ENCODE peak calls at places on chromosomes 4 and X, in seven cellular contexts. I is GM12878, S is HCT116, P is SK-N-SH, M is HepG2, A is H1, G is K562. F is an unnamed sample.

GRCh38 chrX:67288958-67289641 is 254.7 kb upstream of the AR start:
- DNase-seq in M (no peak), G (no peak), P (no peak), S (no peak), A (no peak), I (no peak), F (no peak)

GRCh38 chr4:67332627-67333026 is 212.7 kb downstream of the CENPC start:
- DNase-seq in S (no peak), I (no peak), M (peak), P (peak), A (no peak), G (peak), F (peak)

GRCh38 chr4:127446309-127446708 is 186.4 kb upstream of the INTU start:
- DNase-seq in M (no peak), S (no peak), P (no peak), G (no peak), I (no peak), A (no peak), F (no peak)

GRCh38 chr4:30429813-30430466 is 290.2 kb upstream of the PCDH7 start:
- DNase-seq in P (no peak), I (no peak), A (no peak), G (no peak), M (no peak), S (peak), F (no peak)

GRCh38 chr4:139628184-139629012 is 37.2 kb upstream of the MGST2 start:
- DNase-seq in A (no peak), S (no peak), I (no peak), M (no peak), P (no peak), G (no peak), F (no peak)

GRCh38 chrX:119218198-119218597 is 17.9 kb upstream of the PGRMC1 start:
- DNase-seq in I (no peak), P (peak), G (no peak), M (no peak), S (no peak), A (no peak), F (peak)

GRCh38 chr4:47235721-47236120 is 204.4 kb downstream of the GABRB1 start:
- DNase-seq in P (no peak), G (no peak), S (no peak), A (no peak), M (no peak), I (no peak), F (no peak)

GRCh38 chr4:158754385-158755180 is 14.2 kb upstream of the FNIP2 start:
- DNase-seq in I (no peak), S (no peak), G (no peak), A (no peak), P (no peak), M (no peak), F (no peak)

GRCh38 chr4:74161676-74162450 is 3.9 kb downstream of the MTHFD2L start:
- DNase-seq in I (no peak), S (no peak), M (no peak), P (no peak), A (no peak), G (no peak), F (no peak)

GRCh38 chrX:137025930-137026329 is 7.9 kb downstream of the GPR101 start:
- DNase-seq in M (no peak), P (no peak), A (no peak), S (no peak), I (no peak), G (no peak), F (no peak)

GRCh38 chr4:4384837-4385236 is 2.1 kb upstream of the NSG1 start:
- DNase-seq in M (peak), G (peak), A (peak), I (no peak), P (peak), S (peak), F (no peak)

GRCh38 chr4:4847011-4847410 is 12.5 kb upstream of the MSX1 start:
- DNase-seq in A (no peak), S (no peak), M (no peak), P (no peak), G (no peak), I (no peak), F (no peak)

GRCh38 chr4:143667461-143667860 is 33.0 kb downstream of the FREM3 start:
- DNase-seq in I (no peak), S (no peak), A (no peak), P (peak), G (no peak), M (no peak), F (no peak)

GRCh38 chr4:150209140-150209829 is 131.0 kb downstream of the DCLK2 start:
- DNase-seq in A (no peak), M (peak), P (peak), G (peak), I (no peak), S (peak), F (no peak)

GRCh38 chr4:105184316-105184988 is 37.8 kb downstream of the TET2 start:
- DNase-seq in A (no peak), I (no peak), G (no peak), P (no peak), M (no peak), S (peak), F (no peak)

GRCh38 chr4:8911311-8912088 is 39.9 kb upstream of the HMX1 start:
- DNase-seq in I (no peak), P (peak), S (no peak), M (no peak), A (no peak), G (no peak), F (no peak)

GRCh38 chr4:98566491-98567008 is 91.9 kb downstream of the TSPAN5 start:
- DNase-seq in P (no peak), M (no peak), I (no peak), A (no peak), G (no peak), S (no peak), F (no peak)

GRCh38 chr4:113613503-113613902 is 148.0 kb downstream of the CAMK2D start:
- DNase-seq in M (no peak), G (no peak), A (no peak), I (no peak), S (no peak), P (no peak), F (no peak)

GRCh38 chr4:38868055-38868965 is 704 bp downstream of the FAM114A1 start:
- DNase-seq in S (no peak), G (no peak), M (no peak), A (no peak), P (no peak), I (no peak), F (no peak)

GRCh38 chrX:68488657-68489056 is 10.2 kb upstream of the YIPF6 start:
- DNase-seq in P (no peak), A (no peak), M (peak), G (no peak), I (no peak), S (no peak), F (no peak)

GRCh38 chrX:68826113-68826980 is 2.5 kb upstream of the EFNB1 start:
- DNase-seq in G (no peak), I (no peak), S (no peak), P (no peak), M (peak), A (no peak), F (no peak)

GRCh38 chr4:102454981-102455690 is 46.0 kb upstream of the NFKB1 start:
- DNase-seq in M (no peak), A (no peak), G (no peak), P (no peak), I (no peak), S (no peak), F (no peak)

GRCh38 chr4:1784395-1784788 is 8.7 kb upstream of the FGFR3 start:
- DNase-seq in G (no peak), S (no peak), I (no peak), A (no peak), P (no peak), M (peak), F (no peak)

GRCh38 chr4:1783970-1784369 is 9.1 kb upstream of the FGFR3 start:
- DNase-seq in I (no peak), S (no peak), P (no peak), M (no peak), G (no peak), A (no peak), F (no peak)

GRCh38 chr4:1786544-1787362 is 6.3 kb upstream of the FGFR3 start:
- DNase-seq in P (no peak), M (peak), G (no peak), I (no peak), S (no peak), A (no peak), F (no peak)

GRCh38 chr4:1784789-1785591 is 8.1 kb upstream of the FGFR3 start:
- DNase-seq in M (peak), A (no peak), S (no peak), I (no peak), G (peak), P (peak), F (no peak)

DNA sequence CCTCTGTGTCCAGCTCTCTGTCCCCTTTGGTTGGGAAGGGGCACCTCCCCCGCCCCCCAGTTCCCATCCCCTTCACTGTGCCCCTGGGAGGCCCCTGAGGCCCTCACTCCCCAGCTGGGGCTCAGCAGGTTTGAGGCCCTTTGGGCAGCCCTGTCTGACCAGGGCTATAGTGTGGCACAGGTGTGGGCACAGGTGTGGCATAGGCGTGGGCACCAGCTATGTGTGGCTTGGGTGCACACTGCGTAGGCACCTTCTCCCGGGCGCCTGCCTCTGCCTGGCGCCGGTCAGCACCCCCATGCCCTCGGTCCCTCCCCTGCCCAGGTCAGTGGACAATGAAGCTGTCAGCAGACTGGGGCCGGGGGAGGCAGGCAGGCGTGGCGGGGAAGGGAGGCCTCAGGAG is 7.5 kb upstream of the FGFR3 start:
- DNase-seq in M (no peak), G (no peak), A (no peak), S (no peak), P (no peak), I (no peak), F (no peak)
- TF ChIP-seq JUND in M (no peak), G (no peak), A (no peak), S (no peak), P (no peak), I (no peak), F (no peak)

DNA sequence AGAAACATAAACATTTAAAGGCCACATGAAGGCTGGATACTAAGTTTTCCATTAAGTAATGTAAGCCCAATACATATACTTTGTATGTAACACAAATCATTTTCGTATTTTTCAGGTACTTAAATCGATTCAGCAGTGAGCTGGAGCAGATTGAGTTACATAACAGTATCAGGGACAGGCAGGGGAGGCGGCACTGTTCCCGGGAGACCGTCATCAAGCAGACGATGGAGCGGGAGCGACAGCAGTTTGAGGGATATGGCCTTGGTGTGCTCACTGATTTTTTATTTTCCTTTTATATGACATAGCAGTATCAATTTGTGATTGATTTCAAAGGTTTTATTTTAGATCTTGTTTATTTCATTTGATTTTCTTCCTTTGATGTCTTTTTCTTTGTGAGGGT is 20.7 kb downstream of the TMA16 start:
- DNase-seq in A (no peak), M (no peak), P (no peak), S (no peak), G (no peak), I (no peak), F (no peak)
- TF ChIP-seq JUND in A (no peak), M (no peak), P (no peak), S (no peak), G (no peak), I (no peak), F (no peak)

DNA sequence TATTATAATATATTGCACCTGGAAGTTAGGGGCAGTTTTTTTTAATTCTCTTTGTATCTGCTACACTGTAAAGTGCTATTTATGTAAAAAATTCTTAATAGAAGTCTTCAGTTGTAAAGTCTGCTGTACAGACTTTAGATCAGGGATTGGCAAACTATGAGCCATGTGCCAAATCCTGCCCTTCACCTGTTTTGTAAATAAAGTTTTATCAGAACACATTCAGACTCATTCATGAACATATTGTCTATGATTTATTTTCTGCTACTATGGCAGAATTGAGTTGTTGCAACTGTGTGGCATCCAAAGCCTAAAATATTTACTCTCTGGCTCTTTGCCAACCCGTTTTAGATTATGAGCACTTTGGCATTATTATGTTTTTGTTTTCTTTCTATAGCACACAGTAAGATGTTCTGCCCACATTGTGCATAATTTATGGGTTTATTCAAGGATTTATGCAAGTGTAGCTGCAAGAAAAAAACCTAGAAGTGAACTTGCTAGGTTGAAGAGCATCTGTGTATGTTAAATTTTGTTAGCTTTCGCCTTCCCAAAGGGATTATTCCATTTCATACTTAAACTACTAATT is 56.9 kb downstream of the CLCN3 start:
- DNase-seq in I (no peak), P (no peak), G (no peak), A (no peak), S (no peak), M (no peak), F (no peak)
- TF ChIP-seq JUND in I (no peak), P (no peak), G (no peak), A (no peak), S (no peak), M (no peak), F (no peak)

GRCh38 chrX:107766470-107767140 is 9.0 kb downstream of the TSC22D3 start:
- DNase-seq in A (no peak), I (no peak), M (no peak), G (no peak), S (no peak), P (no peak), F (no peak)
- TF ChIP-seq JUND in A (no peak), I (no peak), M (no peak), G (no peak), S (no peak), P (no peak), F (no peak)

GRCh38 chr4:89997171-89997704 is 102.6 kb downstream of the MMRN1 start:
- DNase-seq in M (no peak), I (no peak), A (no peak), G (no peak), P (peak), S (no peak), F (no peak)
- TF ChIP-seq JUND in M (no peak), I (no peak), A (no peak), G (no peak), P (no peak), S (no peak), F (no peak)

GRCh38 chr4:94548571-94548970 is 96.8 kb downstream of the PDLIM5 start:
- DNase-seq in G (peak), A (no peak), S (peak), P (no peak), I (no peak), M (peak), F (no peak)

GRCh38 chr4:94545296-94545695 is 93.6 kb downstream of the PDLIM5 start:
- DNase-seq in A (no peak), P (no peak), S (no peak), I (no peak), M (peak), G (no peak), F (no peak)

GRCh38 chr4:94550352-94550751 is 98.6 kb downstream of the PDLIM5 start:
- DNase-seq in I (no peak), P (no peak), G (peak), M (no peak), S (no peak), A (no peak), F (no peak)

GRCh38 chr4:94544811-94545210 is 93.1 kb downstream of the PDLIM5 start:
- DNase-seq in I (no peak), G (no peak), A (no peak), M (peak), P (no peak), S (no peak), F (no peak)

GRCh38 chr4:94546949-94547348 is 95.2 kb downstream of the PDLIM5 start:
- DNase-seq in M (no peak), G (no peak), P (no peak), S (no peak), I (no peak), A (no peak), F (no peak)
- TF ChIP-seq JUND in M (no peak), G (no peak), P (no peak), S (no peak), I (no peak), A (no peak), F (no peak)

GRCh38 chrX:28668957-28669356 is 81.7 kb downstream of the IL1RAPL1 start:
- DNase-seq in S (no peak), A (no peak), I (no peak), G (no peak), M (no peak), P (no peak), F (no peak)

GRCh38 chrX:28670074-28670473 is 82.8 kb downstream of the IL1RAPL1 start:
- DNase-seq in A (no peak), P (no peak), M (no peak), G (no peak), I (no peak), S (no peak), F (no peak)

GRCh38 chrX:28668303-28668702 is 81.1 kb downstream of the IL1RAPL1 start:
- DNase-seq in S (no peak), G (no peak), P (no peak), I (no peak), A (no peak), M (no peak), F (no peak)

GRCh38 chrX:28665778-28666177 is 78.5 kb downstream of the IL1RAPL1 start:
- DNase-seq in G (no peak), I (no peak), A (no peak), M (no peak), P (no peak), S (no peak), F (no peak)
- TF ChIP-seq JUND in G (no peak), I (no peak), A (no peak), M (no peak), P (no peak), S (no peak), F (no peak)

DNA sequence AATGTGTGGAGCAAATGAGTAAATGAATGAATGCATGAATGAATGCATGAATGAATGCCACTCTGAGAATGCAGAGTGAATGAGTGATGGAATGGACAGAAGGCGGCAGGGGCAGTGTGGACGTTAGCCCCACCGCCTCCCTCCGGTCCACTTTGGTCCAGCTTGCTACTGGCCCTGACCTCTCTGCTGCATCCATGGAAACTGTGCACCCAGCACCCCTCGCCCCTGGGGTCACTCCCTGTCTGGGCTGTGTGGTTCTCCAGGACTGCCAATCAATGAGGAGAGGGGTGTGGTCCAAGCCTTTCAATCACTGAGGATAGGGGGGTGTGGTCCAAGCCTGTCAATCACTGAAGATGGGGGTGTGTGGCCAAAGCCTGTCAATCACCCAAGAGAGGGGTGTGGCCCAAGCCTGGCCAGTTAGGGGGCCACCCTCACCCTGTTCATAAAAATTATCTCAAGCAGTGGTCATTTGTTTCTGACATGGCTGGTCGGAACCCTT is 39.2 kb upstream of the ASMTL start:
- DNase-seq in P (peak), G (peak), A (no peak), S (peak), I (peak), M (peak), F (peak)
- TF ChIP-seq JUND in P (no peak), G (no peak), A (no peak), S (no peak), I (no peak), M (no peak), F (no peak)